ENCODE peak calls at places on chromosomes 12 and 14, in eight cellular contexts. One of them, this sample, is unnamed.

GRCh38 chr12:38053655-38054464 is 262.7 kb upstream of the ALG10B start:
- DNase-seq in uterus: no peak
- DNase-seq in neural crest cell: no peak
- DNase-seq in dorsolateral prefrontal cortex: no peak
- DNase-seq in NCI-H2107: no peak
- DNase-seq in activated T-helper 1 cell treated with anti-CD3 and anti-CD28 coated beads, Interleukin-12 subunit alpha, Interleukin-12 subunit beta, Interleukin-2, Interleukin-4 antibody, amounts not matched to agents 30 ng/mL and 10 ng/mL and 1 ng/mL, durations not matched to agents 14 hours and 24 hours and 36 hours: no peak
- DNase-seq in NCI-H1105 treated with DMSO at 0.1 percent for 48 hours: peak; percentile 92
- DNase-seq in stimulated activated CD8-positive, alpha-beta memory T cell treated with anti-CD3 and anti-CD28 coated beads, Interleukin-15, amount 100 ng/mL, for 24 hours: no peak
- DNase-seq in this sample: no peak

GRCh38 chr14:58731465-58732330 is 93.9 kb downstream of the DACT1 start:
- DNase-seq in activated T-helper 1 cell treated with anti-CD3 and anti-CD28 coated beads, Interleukin-12 subunit alpha, Interleukin-12 subunit beta, Interleukin-2, Interleukin-4 antibody, amounts not matched to agents 30 ng/mL and 10 ng/mL and 1 ng/mL, durations not matched to agents 14 hours and 24 hours and 36 hours: no peak
- DNase-seq in NCI-H1105 treated with DMSO at 0.1 percent for 48 hours: no peak
- DNase-seq in dorsolateral prefrontal cortex: no peak
- DNase-seq in NCI-H2107: no peak
- DNase-seq in uterus: no peak
- DNase-seq in neural crest cell: no peak
- DNase-seq in stimulated activated CD8-positive, alpha-beta memory T cell treated with anti-CD3 and anti-CD28 coated beads, Interleukin-15, amount 100 ng/mL, for 24 hours: no peak
- DNase-seq in this sample: no peak

GRCh38 chr12:31594681-31595080 is 3.7 kb upstream of the DENND5B start:
- DNase-seq in NCI-H2107: no peak
- DNase-seq in neural crest cell: no peak
- DNase-seq in stimulated activated CD8-positive, alpha-beta memory T cell treated with anti-CD3 and anti-CD28 coated beads, Interleukin-15, amount 100 ng/mL, for 24 hours: no peak
- DNase-seq in dorsolateral prefrontal cortex: no peak
- DNase-seq in uterus: no peak
- DNase-seq in NCI-H1105 treated with DMSO at 0.1 percent for 48 hours: no peak
- DNase-seq in activated T-helper 1 cell treated with anti-CD3 and anti-CD28 coated beads, Interleukin-12 subunit alpha, Interleukin-12 subunit beta, Interleukin-2, Interleukin-4 antibody, amounts not matched to agents 30 ng/mL and 10 ng/mL and 1 ng/mL, durations not matched to agents 14 hours and 24 hours and 36 hours: no peak
- DNase-seq in this sample: no peak

GRCh38 chr14:104353921-104354701 is 215.7 kb downstream of the KIF26A start:
- DNase-seq in stimulated activated CD8-positive, alpha-beta memory T cell treated with anti-CD3 and anti-CD28 coated beads, Interleukin-15, amount 100 ng/mL, for 24 hours: no peak
- DNase-seq in uterus: peak; percentile 13
- DNase-seq in NCI-H2107: no peak
- DNase-seq in neural crest cell: no peak
- DNase-seq in activated T-helper 1 cell treated with anti-CD3 and anti-CD28 coated beads, Interleukin-12 subunit alpha, Interleukin-12 subunit beta, Interleukin-2, Interleukin-4 antibody, amounts not matched to agents 30 ng/mL and 10 ng/mL and 1 ng/mL, durations not matched to agents 14 hours and 24 hours and 36 hours: no peak
- DNase-seq in NCI-H1105 treated with DMSO at 0.1 percent for 48 hours: no peak
- DNase-seq in dorsolateral prefrontal cortex: peak; percentile 33
- DNase-seq in this sample: peak; percentile 69

GRCh38 chr12:108374596-108375320 is 35.6 kb upstream of the CMKLR1 start:
- DNase-seq in neural crest cell: no peak
- DNase-seq in activated T-helper 1 cell treated with anti-CD3 and anti-CD28 coated beads, Interleukin-12 subunit alpha, Interleukin-12 subunit beta, Interleukin-2, Interleukin-4 antibody, amounts not matched to agents 30 ng/mL and 10 ng/mL and 1 ng/mL, durations not matched to agents 14 hours and 24 hours and 36 hours: no peak
- DNase-seq in NCI-H2107: no peak
- DNase-seq in dorsolateral prefrontal cortex: no peak
- DNase-seq in stimulated activated CD8-positive, alpha-beta memory T cell treated with anti-CD3 and anti-CD28 coated beads, Interleukin-15, amount 100 ng/mL, for 24 hours: no peak
- DNase-seq in NCI-H1105 treated with DMSO at 0.1 percent for 48 hours: no peak
- DNase-seq in uterus: no peak
- DNase-seq in this sample: no peak

GRCh38 chr14:95039993-95040348 is 117.4 kb downstream of the DICER1 start:
- DNase-seq in dorsolateral prefrontal cortex: no peak
- DNase-seq in stimulated activated CD8-positive, alpha-beta memory T cell treated with anti-CD3 and anti-CD28 coated beads, Interleukin-15, amount 100 ng/mL, for 24 hours: no peak
- DNase-seq in activated T-helper 1 cell treated with anti-CD3 and anti-CD28 coated beads, Interleukin-12 subunit alpha, Interleukin-12 subunit beta, Interleukin-2, Interleukin-4 antibody, amounts not matched to agents 30 ng/mL and 10 ng/mL and 1 ng/mL, durations not matched to agents 14 hours and 24 hours and 36 hours: no peak
- DNase-seq in NCI-H1105 treated with DMSO at 0.1 percent for 48 hours: no peak
- DNase-seq in uterus: peak; percentile 6
- DNase-seq in neural crest cell: no peak
- DNase-seq in NCI-H2107: no peak
- DNase-seq in this sample: no peak

GRCh38 chr12:68118096-68118755 is 41.3 kb downstream of the IFNG start:
- DNase-seq in NCI-H2107: no peak
- DNase-seq in uterus: no peak
- DNase-seq in NCI-H1105 treated with DMSO at 0.1 percent for 48 hours: no peak
- DNase-seq in neural crest cell: no peak
- DNase-seq in stimulated activated CD8-positive, alpha-beta memory T cell treated with anti-CD3 and anti-CD28 coated beads, Interleukin-15, amount 100 ng/mL, for 24 hours: no peak
- DNase-seq in activated T-helper 1 cell treated with anti-CD3 and anti-CD28 coated beads, Interleukin-12 subunit alpha, Interleukin-12 subunit beta, Interleukin-2, Interleukin-4 antibody, amounts not matched to agents 30 ng/mL and 10 ng/mL and 1 ng/mL, durations not matched to agents 14 hours and 24 hours and 36 hours: no peak
- DNase-seq in dorsolateral prefrontal cortex: no peak
- DNase-seq in this sample: no peak

GRCh38 chr14:69543341-69544249 is 31.1 kb downstream of the CCDC177 start:
- DNase-seq in uterus: peak; percentile 21
- DNase-seq in dorsolateral prefrontal cortex: peak; percentile 50
- DNase-seq in NCI-H2107: no peak
- DNase-seq in stimulated activated CD8-positive, alpha-beta memory T cell treated with anti-CD3 and anti-CD28 coated beads, Interleukin-15, amount 100 ng/mL, for 24 hours: no peak
- DNase-seq in neural crest cell: peak; percentile 14
- DNase-seq in activated T-helper 1 cell treated with anti-CD3 and anti-CD28 coated beads, Interleukin-12 subunit alpha, Interleukin-12 subunit beta, Interleukin-2, Interleukin-4 antibody, amounts not matched to agents 30 ng/mL and 10 ng/mL and 1 ng/mL, durations not matched to agents 14 hours and 24 hours and 36 hours: peak; percentile 47
- DNase-seq in NCI-H1105 treated with DMSO at 0.1 percent for 48 hours: no peak
- DNase-seq in this sample: no peak

GRCh38 chr12:58575281-58575680 is 345.0 kb downstream of the LRIG3 start:
- DNase-seq in neural crest cell: no peak
- DNase-seq in NCI-H2107: no peak
- DNase-seq in NCI-H1105 treated with DMSO at 0.1 percent for 48 hours: no peak
- DNase-seq in dorsolateral prefrontal cortex: no peak
- DNase-seq in activated T-helper 1 cell treated with anti-CD3 and anti-CD28 coated beads, Interleukin-12 subunit alpha, Interleukin-12 subunit beta, Interleukin-2, Interleukin-4 antibody, amounts not matched to agents 30 ng/mL and 10 ng/mL and 1 ng/mL, durations not matched to agents 14 hours and 24 hours and 36 hours: no peak
- DNase-seq in uterus: peak; percentile 28
- DNase-seq in stimulated activated CD8-positive, alpha-beta memory T cell treated with anti-CD3 and anti-CD28 coated beads, Interleukin-15, amount 100 ng/mL, for 24 hours: no peak
- DNase-seq in this sample: no peak

GRCh38 chr12:110743571-110744093 is 941 bp upstream of the PPP1CC start:
- DNase-seq in dorsolateral prefrontal cortex: peak; percentile 50
- DNase-seq in NCI-H2107: no peak
- DNase-seq in NCI-H1105 treated with DMSO at 0.1 percent for 48 hours: no peak
- DNase-seq in uterus: peak; percentile 49
- DNase-seq in activated T-helper 1 cell treated with anti-CD3 and anti-CD28 coated beads, Interleukin-12 subunit alpha, Interleukin-12 subunit beta, Interleukin-2, Interleukin-4 antibody, amounts not matched to agents 30 ng/mL and 10 ng/mL and 1 ng/mL, durations not matched to agents 14 hours and 24 hours and 36 hours: no peak
- DNase-seq in neural crest cell: peak; percentile 10
- DNase-seq in stimulated activated CD8-positive, alpha-beta memory T cell treated with anti-CD3 and anti-CD28 coated beads, Interleukin-15, amount 100 ng/mL, for 24 hours: no peak
- DNase-seq in this sample: peak; percentile 51

GRCh38 chr12:52873832-52874572 is 25.2 kb upstream of the KRT78 start:
- DNase-seq in NCI-H1105 treated with DMSO at 0.1 percent for 48 hours: peak; percentile 16
- DNase-seq in uterus: peak; percentile 87
- DNase-seq in dorsolateral prefrontal cortex: peak; percentile 50
- DNase-seq in activated T-helper 1 cell treated with anti-CD3 and anti-CD28 coated beads, Interleukin-12 subunit alpha, Interleukin-12 subunit beta, Interleukin-2, Interleukin-4 antibody, amounts not matched to agents 30 ng/mL and 10 ng/mL and 1 ng/mL, durations not matched to agents 14 hours and 24 hours and 36 hours: peak; percentile 51
- DNase-seq in NCI-H2107: peak; percentile 55
- DNase-seq in stimulated activated CD8-positive, alpha-beta memory T cell treated with anti-CD3 and anti-CD28 coated beads, Interleukin-15, amount 100 ng/mL, for 24 hours: peak; percentile 26
- DNase-seq in neural crest cell: peak; percentile 33
- DNase-seq in this sample: peak; percentile 88

This sample was measured in heart left ventricle.